ENCODE peak calls at places on chromosome 1, in seven cellular contexts. M is IMR-90, O is esophagus squamous epithelium, Z is body of pancreas, N is heart left ventricle, I is GM12891, K is ovary. P is an unnamed sample.

GRCh38 chr1:222950892-222951291 is 136.1 kb downstream of the DISP1 start:
- DNase-seq in N (no peak), M (no peak), K (no peak), Z (no peak), O (no peak), I (no peak), P (no peak)

GRCh38 chr1:46288485-46289133 is 14.8 kb downstream of the LRRC41 start:
- DNase-seq in K (no peak), I (no peak), N (no peak), Z (no peak), O (no peak), M (peak), P (no peak)

GRCh38 chr1:181479137-181479745 is 4.1 kb upstream of the CACNA1E start:
- DNase-seq in Z (peak), M (peak), K (peak), N (peak), I (no peak), O (no peak), P (peak)

GRCh38 chr1:203675596-203676347 is 49.1 kb downstream of the ATP2B4 start:
- DNase-seq in O (no peak), N (no peak), K (no peak), I (no peak), M (no peak), Z (peak), P (no peak)

GRCh38 chr1:113904674-113905434 is at the start of the genes AP4B1 and DCLRE1B:
- DNase-seq in Z (peak), K (peak), I (peak), M (peak), N (peak), O (peak), P (peak)

GRCh38 chr1:23449918-23450317 is 25.4 kb upstream of the TCEA3 start:
- DNase-seq in M (no peak), I (no peak), N (peak), K (peak), Z (peak), O (no peak), P (peak)

GRCh38 chr1:183989078-183989577 is 48.4 kb downstream of the COLGALT2 start:
- DNase-seq in I (peak), Z (no peak), K (no peak), N (peak), M (peak), O (no peak), P (no peak)

GRCh38 chr1:11407301-11407994 is 71.5 kb upstream of the DISP3 start:
- DNase-seq in I (no peak), N (no peak), K (no peak), O (no peak), Z (no peak), M (no peak), P (no peak)

GRCh38 chr1:165858364-165858823 is 31.0 kb downstream of the UCK2 start:
- DNase-seq in N (no peak), K (no peak), O (no peak), Z (peak), M (no peak), I (no peak), P (no peak)

GRCh38 chr1:3614755-3615742 is 3.7 kb upstream of the MEGF6 start:
- DNase-seq in I (no peak), N (no peak), Z (no peak), O (no peak), M (no peak), K (no peak), P (no peak)

GRCh38 chr1:203663294-203663693 is 36.7 kb downstream of the ATP2B4 start:
- DNase-seq in K (no peak), O (no peak), M (peak), N (no peak), Z (no peak), I (no peak), P (no peak)

GRCh38 chr1:47555841-47556616 is 118.2 kb downstream of the FOXD2 start:
- DNase-seq in I (no peak), K (no peak), N (no peak), O (no peak), M (no peak), Z (no peak), P (no peak)

GRCh38 chr1:32716312-32717126 is 13.9 kb upstream of the SYNC start:
- DNase-seq in M (no peak), Z (peak), N (peak), O (no peak), K (peak), I (peak), P (peak)

GRCh38 chr1:233707153-233707905 is 93.4 kb downstream of the KCNK1 start:
- DNase-seq in O (no peak), I (no peak), N (no peak), K (no peak), Z (peak), M (peak), P (peak)

GRCh38 chr1:41776896-41777431 is 141.8 kb downstream of the HIVEP3 start:
- DNase-seq in M (no peak), K (no peak), N (no peak), I (no peak), O (no peak), Z (peak), P (no peak)

GRCh38 chr1:160748182-160748876 is 9.3 kb downstream of the SLAMF7 start:
- DNase-seq in I (no peak), Z (no peak), O (no peak), N (no peak), M (no peak), K (no peak), P (no peak)

GRCh38 chr1:162859210-162859609 is 1.8 kb downstream of the CCDC190 start:
- DNase-seq in O (no peak), N (no peak), Z (no peak), M (no peak), K (no peak), I (no peak), P (no peak)

GRCh38 chr1:52238474-52238873 is 96.6 kb downstream of the ZFYVE9 start:
- DNase-seq in Z (no peak), I (no peak), M (peak), K (no peak), O (no peak), N (no peak), P (no peak)

GRCh38 chr1:66893712-66894111 is 30.9 kb downstream of the DNAI4 start:
- DNase-seq in M (peak), N (no peak), K (no peak), Z (no peak), O (no peak), I (no peak), P (no peak)

GRCh38 chr1:110631836-110632620 is 25.9 kb upstream of the KCNA2 start:
- DNase-seq in M (no peak), Z (no peak), K (no peak), O (no peak), I (no peak), N (no peak), P (no peak)

DNA sequence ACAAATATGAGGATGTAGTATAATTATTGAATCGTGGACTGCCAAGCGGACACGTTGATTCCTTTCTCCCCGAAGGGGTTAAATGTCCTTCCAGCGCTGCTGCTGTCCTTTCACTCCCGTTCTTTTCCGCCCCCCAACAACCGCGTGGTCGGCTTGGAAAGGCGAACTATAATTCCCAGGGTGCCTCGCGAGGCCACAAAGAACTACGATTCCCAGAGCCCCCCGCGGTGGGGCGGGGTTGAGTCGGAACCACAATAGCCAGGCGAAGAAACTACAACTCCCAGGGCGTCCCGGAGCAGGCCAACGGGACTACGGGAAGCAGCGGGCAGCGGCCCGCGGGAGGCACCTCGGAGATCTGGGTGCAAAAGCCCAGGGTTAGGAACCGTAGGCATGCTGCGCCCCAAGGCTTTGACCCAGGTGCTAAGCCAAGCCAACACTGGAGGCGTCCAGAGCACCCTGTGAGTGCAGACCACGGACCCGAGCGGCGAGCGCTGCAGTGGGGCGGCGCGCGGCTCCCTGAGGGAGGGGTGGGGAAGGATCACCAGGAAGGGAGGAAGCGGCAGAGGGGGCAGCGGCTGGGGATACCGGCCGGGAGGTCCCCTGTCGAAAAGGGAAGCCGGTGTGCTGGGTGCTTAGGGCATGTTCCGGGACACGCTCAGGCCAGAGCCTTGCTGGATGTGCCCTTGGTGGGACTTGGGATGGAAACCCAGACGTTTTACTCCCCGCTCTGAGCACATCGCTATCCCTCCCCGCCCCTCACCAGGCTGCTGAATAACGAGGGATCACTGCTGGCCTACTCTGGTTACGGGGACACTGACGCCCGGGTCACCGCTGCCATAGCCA is at the start of gene LAMTOR2:
- DNase-seq in N (peak), I (peak), K (peak), Z (peak), O (peak), M (peak), P (peak)
- TF ChIP-seq POLR2A in N (no peak), I (peak), K (peak), Z (peak), O (peak), M (peak), P (no peak)

GRCh38 chr1:247291161-247291560 is 35.3 kb downstream of the VN1R5 start:
- DNase-seq in O (no peak), K (no peak), M (no peak), I (no peak), N (no peak), Z (no peak), P (no peak)

GRCh38 chr1:247294282-247294681 is 37.4 kb downstream of the ZNF496 start:
- DNase-seq in O (no peak), Z (no peak), N (no peak), K (no peak), M (peak), I (no peak), P (no peak)

GRCh38 chr1:247293047-247293446 is 37.2 kb downstream of the VN1R5 start:
- DNase-seq in K (no peak), O (no peak), M (peak), I (no peak), N (no peak), Z (no peak), P (no peak)

GRCh38 chr1:247290576-247290975 is 34.7 kb downstream of the VN1R5 start:
- DNase-seq in N (no peak), O (no peak), Z (peak), M (no peak), K (no peak), I (no peak), P (no peak)

GRCh38 chr1:247291835-247292561 is 36.1 kb downstream of the VN1R5 start:
- DNase-seq in I (no peak), K (no peak), O (no peak), N (no peak), M (no peak), Z (no peak), P (no peak)
- TF ChIP-seq POLR2A in I (no peak), K (no peak), O (no peak), N (no peak), M (no peak), Z (no peak), P (no peak)

GRCh38 chr1:25239681-25240541 is 7.3 kb downstream of the RSRP1 start:
- DNase-seq in I (peak), O (peak), K (peak), N (peak), M (peak), Z (peak), P (peak)
- TF ChIP-seq POLR2A in I (peak), O (peak), K (no peak), N (no peak), M (peak), Z (peak), P (no peak)

GRCh38 chr1:30755334-30755733 is 2.2 kb downstream of the LAPTM5 start:
- DNase-seq in O (no peak), I (no peak), N (no peak), K (no peak), Z (no peak), M (no peak), P (no peak)

GRCh38 chr1:30757196-30757949 is at the start of gene LAPTM5:
- DNase-seq in N (peak), O (no peak), I (no peak), M (no peak), Z (peak), K (no peak), P (peak)

GRCh38 chr1:30755746-30756145 is 1.8 kb downstream of the LAPTM5 start:
- DNase-seq in O (no peak), M (no peak), Z (no peak), K (no peak), N (no peak), I (no peak), P (no peak)

GRCh38 chr1:30756206-30756544 is 1.4 kb downstream of the LAPTM5 start:
- DNase-seq in N (no peak), I (no peak), Z (no peak), K (no peak), O (no peak), M (no peak), P (no peak)

DNA sequence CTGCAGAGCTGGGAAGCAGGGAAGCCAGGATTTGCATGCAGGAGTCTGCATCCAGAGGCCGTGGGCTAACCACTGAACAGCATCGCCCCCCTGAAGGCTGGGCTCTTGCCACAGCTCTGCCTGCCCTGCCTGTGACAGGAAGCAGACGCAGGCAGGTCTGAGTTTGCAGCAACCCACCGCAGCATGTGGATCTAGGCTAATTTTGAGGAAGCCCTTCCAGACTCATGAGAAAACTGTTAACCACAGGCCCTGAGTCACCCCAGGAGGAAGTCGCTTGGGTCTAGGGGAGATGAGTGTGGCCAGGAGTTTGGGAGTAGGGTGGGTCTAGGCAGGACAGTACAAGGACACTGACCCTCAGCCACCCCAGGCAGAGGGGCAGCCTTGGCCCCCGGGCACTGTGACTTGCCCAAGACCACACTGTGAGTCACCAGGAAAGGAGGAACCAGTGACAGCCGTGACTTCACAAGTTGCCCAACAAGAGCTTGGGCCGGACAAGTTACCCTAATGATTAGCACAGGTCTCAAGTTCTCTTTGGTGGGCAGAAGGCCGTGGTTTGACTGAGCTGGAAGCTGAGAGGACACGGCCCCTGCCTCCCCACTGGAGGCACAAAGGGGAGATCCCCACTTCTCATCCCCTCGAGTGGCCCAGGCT is 904 bp downstream of the LAPTM5 start:
- DNase-seq in O (peak), Z (no peak), M (peak), K (no peak), I (no peak), N (peak), P (peak)
- TF ChIP-seq POLR2A in O (peak), Z (peak), M (no peak), K (no peak), I (no peak), N (no peak), P (peak)

DNA sequence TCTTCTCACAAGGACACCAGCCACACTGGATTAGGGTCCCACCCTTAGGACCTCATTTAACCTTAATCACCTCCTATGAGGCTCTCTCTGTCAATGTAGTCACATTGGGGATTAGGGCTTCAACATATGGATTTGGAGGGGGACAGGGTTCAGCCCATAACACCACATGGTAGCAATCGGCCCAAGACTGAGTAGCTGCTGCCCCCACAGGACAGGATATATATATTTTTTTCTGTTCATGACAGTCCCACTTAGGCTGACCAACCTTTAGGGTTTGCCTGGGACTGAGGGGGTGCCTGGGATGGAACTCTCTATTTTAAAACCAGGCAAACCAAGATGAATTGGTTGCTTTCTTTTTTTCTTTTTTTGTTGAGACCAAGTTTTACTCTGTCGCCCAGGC is 8.2 kb upstream of the ACTL8 start:
- DNase-seq in N (no peak), I (no peak), O (no peak), Z (no peak), K (no peak), M (no peak), P (no peak)
- TF ChIP-seq POLR2A in N (no peak), I (no peak), O (no peak), Z (no peak), K (no peak), M (no peak), P (no peak)

GRCh38 chr1:26771643-26772321 is 16.0 kb upstream of the PIGV start:
- DNase-seq in I (no peak), O (no peak), N (peak), Z (no peak), K (peak), M (peak), P (peak)
- TF ChIP-seq POLR2A in I (no peak), O (no peak), N (no peak), Z (no peak), K (no peak), M (peak), P (no peak)

DNA sequence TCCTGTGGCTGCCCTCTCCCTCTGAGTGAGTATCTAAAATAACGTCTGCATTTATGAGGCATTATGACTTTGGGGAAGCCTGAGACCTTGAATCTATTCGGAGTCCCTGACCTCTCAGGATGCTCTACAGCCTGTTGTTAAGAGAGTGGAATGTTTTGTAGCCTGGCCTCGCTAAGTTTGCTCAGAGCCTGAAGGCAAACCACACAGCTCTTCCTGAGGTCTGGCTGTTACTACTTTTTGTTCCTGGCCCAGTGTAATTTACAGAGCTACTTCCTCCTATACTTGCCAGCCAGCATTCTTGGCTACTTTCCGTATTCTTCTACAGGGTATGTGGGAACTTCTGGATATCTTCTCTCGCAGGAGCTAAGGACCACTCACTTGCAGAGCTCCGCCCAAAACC is 3.6 kb upstream of the ZMYM4 start:
- DNase-seq in N (no peak), K (peak), M (peak), O (no peak), Z (peak), I (no peak), P (no peak)
- TF ChIP-seq POLR2A in N (no peak), K (no peak), M (no peak), O (no peak), Z (peak), I (no peak), P (no peak)

GRCh38 chr1:27001570-27002360 is 8.3 kb downstream of the TRNP1 start:
- DNase-seq in O (peak), I (no peak), Z (no peak), N (peak), K (no peak), M (no peak), P (peak)

GRCh38 chr1:27005166-27005530 is 7.5 kb downstream of the TENT5B start:
- DNase-seq in Z (no peak), N (no peak), I (no peak), K (no peak), O (no peak), M (no peak), P (no peak)

GRCh38 chr1:27004471-27005165 is 8.0 kb downstream of the TENT5B start:
- DNase-seq in O (no peak), N (no peak), Z (no peak), K (peak), I (no peak), M (peak), P (no peak)

GRCh38 chr1:27005648-27006496 is 6.8 kb downstream of the TENT5B start:
- DNase-seq in M (no peak), O (no peak), N (no peak), K (no peak), Z (no peak), I (no peak), P (no peak)

DNA sequence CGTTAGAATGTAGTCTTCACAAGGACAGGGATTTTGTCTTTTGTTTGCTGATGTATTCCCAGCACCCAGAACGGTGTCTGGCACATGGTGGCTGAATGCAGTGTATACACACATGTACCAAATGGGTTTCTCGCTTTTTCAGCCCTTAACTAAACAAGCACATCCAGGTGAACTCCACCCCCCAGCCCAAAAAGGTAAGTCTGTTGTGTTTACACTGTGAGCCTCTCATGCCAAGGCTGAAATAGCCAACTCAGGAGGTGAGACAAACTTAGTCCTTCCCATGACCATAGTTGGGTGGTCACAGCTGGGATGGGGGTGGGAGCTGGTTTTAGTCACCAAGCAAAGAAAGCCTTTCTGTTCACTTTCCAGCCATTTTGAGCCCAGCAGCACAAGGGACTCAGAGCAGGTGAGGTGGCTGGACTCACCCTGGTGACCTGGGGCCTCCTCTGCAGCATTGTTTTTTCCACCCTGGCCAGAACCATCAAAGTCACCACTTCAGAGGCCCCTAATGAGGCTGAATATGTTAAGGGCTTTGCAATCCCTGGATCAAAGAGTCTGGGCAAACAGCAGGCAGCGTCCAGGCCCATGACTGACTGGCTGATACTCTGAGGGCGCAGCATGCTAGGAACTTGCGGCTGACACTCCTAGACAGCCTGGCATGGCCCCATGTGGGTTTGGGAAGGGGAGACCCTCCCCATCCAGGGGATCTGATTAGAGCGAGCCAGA is 8.7 kb downstream of the TENT5B start:
- DNase-seq in M (no peak), K (no peak), I (no peak), Z (no peak), O (no peak), N (no peak), P (no peak)
- TF ChIP-seq POLR2A in M (no peak), K (no peak), I (no peak), Z (no peak), O (no peak), N (no peak), P (no peak)

P was measured in adrenal gland.